ENCODE peak calls at places on chromosomes 5 and 9, in seven cellular contexts. R, E, B, Y, L, V and Z are unnamed samples.
A peak's percentile ranks its signal among the peaks of the same experiment; 100 is the strongest.

GRCh38 chr9:137352511-137353222 is 50.6 kb upstream of the NRARP start:
- DNase-seq in R (no peak), E (peak; percentile 20), B (no peak), Y (no peak), L (no peak), V (no peak), Z (no peak)

GRCh38 chr5:97004423-97005060 is 68.7 kb downstream of the LNPEP start:
- DNase-seq in R (no peak), E (no peak), B (no peak), Y (no peak), L (no peak), V (no peak), Z (no peak)

GRCh38 chr5:39891376-39891775 is 466.6 kb upstream of the DAB2 start:
- DNase-seq in R (peak; percentile 59), E (no peak), B (no peak), Y (no peak), L (peak; percentile 88), V (no peak), Z (peak; percentile 79)

GRCh38 chr5:65102826-65103673 is 334.3 kb downstream of the CWC27 start:
- DNase-seq in R (peak; percentile 74), E (peak; percentile 79), B (peak; percentile 88), Y (peak; percentile 34), L (peak; percentile 30), V (peak; percentile 29), Z (peak; percentile 62)

GRCh38 chr5:17156463-17156862 is 61.0 kb upstream of the BASP1 start:
- DNase-seq in R (no peak), E (no peak), B (no peak), Y (no peak), L (no peak), V (no peak), Z (peak; percentile 64)

GRCh38 chr5:8628521-8628920 is 759.6 kb downstream of the MTRR start:
- DNase-seq in R (no peak), E (no peak), B (no peak), Y (no peak), L (no peak), V (no peak), Z (no peak)

GRCh38 chr5:93236807-93237421 is 344.1 kb downstream of the NR2F1-AS1 start:
- DNase-seq in R (no peak), E (no peak), B (no peak), Y (no peak), L (peak; percentile 14), V (no peak), Z (peak; percentile 64)

GRCh38 chr5:66171349-66172344 is 27.5 kb downstream of the SREK1 start:
- DNase-seq in R (peak; percentile 63), E (no peak), B (no peak), Y (peak; percentile 62), L (peak; percentile 71), V (peak; percentile 64), Z (peak; percentile 62)

GRCh38 chr5:180590543-180591248 is 603 bp downstream of the SCGB3A1 start:
- DNase-seq in R (no peak), E (peak; percentile 77), B (peak; percentile 69), Y (no peak), L (no peak), V (no peak), Z (no peak)

GRCh38 chr5:145825751-145826180 is 9.4 kb downstream of the PRELID2 start:
- DNase-seq in R (peak; percentile 68), E (no peak), B (no peak), Y (peak; percentile 83), L (peak; percentile 85), V (no peak), Z (peak; percentile 70)

GRCh38 chr5:3736466-3736865 is 140.8 kb downstream of the IRX1 start:
- DNase-seq in R (no peak), E (no peak), B (no peak), Y (no peak), L (no peak), V (no peak), Z (no peak)

GRCh38 chr5:3736926-3737325 is 141.3 kb downstream of the IRX1 start:
- DNase-seq in R (no peak), E (no peak), B (no peak), Y (no peak), L (no peak), V (no peak), Z (no peak)

GRCh38 chr5:3738909-3739308 is 143.3 kb downstream of the IRX1 start:
- DNase-seq in R (no peak), E (no peak), B (no peak), Y (no peak), L (no peak), V (no peak), Z (no peak)

GRCh38 chr5:3729631-3730030 is 134.0 kb downstream of the IRX1 start:
- DNase-seq in R (no peak), E (no peak), B (no peak), Y (no peak), L (no peak), V (no peak), Z (no peak)

GRCh38 chr5:3734621-3735020 is 139.0 kb downstream of the IRX1 start:
- DNase-seq in R (no peak), E (no peak), B (no peak), Y (no peak), L (no peak), V (no peak), Z (no peak)
- TF ChIP-seq CTCF in R (no peak), E (peak; percentile 50), B (no peak), Y (no peak), L (no peak), V (no peak), Z (no peak)

DNA sequence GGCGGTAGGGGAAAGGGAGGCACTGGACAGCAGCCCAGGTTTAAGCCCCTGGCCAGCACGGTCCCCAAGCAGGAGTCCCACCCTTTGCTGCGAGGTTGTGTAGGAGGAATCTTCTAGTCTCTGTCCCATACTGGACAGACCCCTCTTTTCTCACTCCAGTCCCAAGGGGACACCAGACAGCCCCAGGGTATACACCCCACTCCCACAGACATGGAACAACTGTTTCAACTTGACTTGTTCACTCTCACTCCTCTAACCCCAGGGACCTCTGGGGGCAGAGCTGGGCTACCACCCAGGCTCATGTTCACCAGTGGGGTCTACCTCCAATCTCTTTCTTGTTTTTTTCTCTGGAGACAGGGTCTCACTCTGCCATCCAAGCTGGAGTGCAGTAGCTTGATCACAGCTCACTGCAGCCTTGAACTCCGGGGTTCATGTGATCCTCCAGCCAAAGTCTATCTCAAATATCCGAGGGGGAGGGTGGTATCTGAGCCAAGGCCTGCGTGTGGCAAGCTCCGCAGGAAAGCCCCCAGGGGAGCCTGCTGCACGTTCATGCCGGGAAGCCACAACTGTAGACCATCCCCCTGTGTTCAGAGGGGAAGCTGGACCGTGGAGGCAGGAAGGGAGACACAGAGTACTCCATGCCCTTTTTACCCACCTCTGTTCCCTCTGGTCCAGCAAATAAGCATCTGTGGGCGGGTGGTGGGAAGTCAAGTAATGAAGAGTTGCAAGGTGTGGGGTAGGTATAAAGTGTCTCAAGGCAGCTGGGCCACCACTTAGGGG is 1.8 kb downstream of the PTGES2 start:
- DNase-seq in R (no peak), E (no peak), B (peak; percentile 41), Y (no peak), L (peak; percentile 28), V (no peak), Z (no peak)
- H3K4me3 ChIP-seq in R (no peak overlapping the region), E (peak overlapping the region; percentile 95), B (no peak overlapping the region), Y (peak overlapping the region; percentile 95), L (peak overlapping the region; percentile 48), V (no peak overlapping the region), Z (no peak overlapping the region)

GRCh38 chr5:85921590-85921989 is 696.2 kb upstream of the COX7C start:
- DNase-seq in R (no peak), E (no peak), B (no peak), Y (peak; percentile 6), L (no peak), V (no peak), Z (no peak)
- TF ChIP-seq CTCF in R (peak; percentile 8), E (peak; percentile 62), B (no peak), Y (no peak), L (no peak), V (no peak), Z (no peak)

DNA sequence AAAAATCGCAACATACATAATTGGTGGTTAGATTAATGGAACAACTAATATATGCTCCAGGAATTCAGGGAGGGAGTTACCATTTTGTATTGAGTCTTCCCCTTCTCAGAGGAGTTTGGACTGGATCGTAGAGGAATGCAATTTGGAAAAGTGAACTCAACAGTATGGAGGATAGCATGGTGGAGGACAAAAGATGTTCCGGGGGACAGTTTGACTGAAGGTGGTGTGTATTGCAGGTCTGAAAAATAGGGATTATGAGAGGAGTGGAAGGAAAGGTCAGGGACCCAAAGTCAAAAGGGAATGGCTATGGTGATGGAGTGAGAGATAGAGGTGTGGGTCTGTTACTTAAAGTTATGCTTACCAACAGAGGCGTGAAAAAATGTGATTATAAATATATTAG is 1.5 kb downstream of the DNAJC21 start:
- DNase-seq in R (no peak), E (no peak), B (no peak), Y (no peak), L (no peak), V (no peak), Z (no peak)
- H3K4me3 ChIP-seq in R (peak overlapping the region; percentile 87), E (peak overlapping the region; percentile 92), B (peak overlapping the region; percentile 87), Y (peak overlapping the region; percentile 96), L (peak overlapping the region; percentile 84), V (peak overlapping the region; percentile 88), Z (peak overlapping the region; percentile 87)

DNA sequence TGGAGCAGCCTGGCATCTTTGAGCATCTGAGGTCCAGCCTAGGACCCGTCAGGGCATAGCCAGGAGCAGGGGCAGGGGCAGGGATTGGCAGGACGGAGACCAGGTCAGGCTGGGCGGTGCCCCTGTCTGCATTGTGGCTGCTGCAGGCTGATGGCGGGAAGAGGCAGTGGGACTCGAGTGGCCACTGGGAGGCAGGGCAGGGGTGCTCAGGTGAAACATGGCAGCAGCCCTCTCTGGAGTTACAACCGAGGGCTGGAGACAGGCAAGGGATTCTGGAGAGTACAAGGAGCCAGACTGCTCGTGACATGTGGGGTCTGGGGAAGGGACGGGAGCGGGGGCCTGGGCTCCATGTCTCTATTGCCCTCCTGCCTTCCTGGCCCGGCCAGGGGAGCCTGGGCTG is 97.4 kb upstream of the RAPGEF1 start:
- DNase-seq in R (no peak), E (peak; percentile 83), B (no peak), Y (no peak), L (no peak), V (no peak), Z (no peak)
- TF ChIP-seq CTCF in R (peak; percentile 31), E (peak; percentile 69), B (no peak), Y (peak; percentile 24), L (no peak), V (no peak), Z (no peak)